ENCODE peak calls at places on chromosomes 11 and 22, in eight cellular contexts. A, E, Q, O, R, W, L and X are unnamed samples. For H3K9me3, the result is how much of the 10 kb centered on the place peaks cover.

GRCh38 chr11:27373392-27373791 is 10.4 kb upstream of the CCDC34 start:
- DNase-seq in R (no peak), L (no peak), E (no peak), Q (no peak), A (no peak), W (no peak), O (no peak), X (no peak)

GRCh38 chr11:6319879-6320410 is 356 bp downstream of the CAVIN3 start:
- DNase-seq in W (peak), Q (peak), R (no peak), O (peak), A (peak), E (peak), L (peak), X (no peak)

GRCh38 chr22:29799217-29799680 is 32.1 kb downstream of the UQCR10 start:
- DNase-seq in R (no peak), W (no peak), A (peak), L (peak), E (peak), O (peak), Q (peak), X (no peak)

GRCh38 chr11:93089474-93090102 is 108.2 kb downstream of the SLC36A4 start:
- DNase-seq in R (no peak), O (no peak), W (peak), L (no peak), A (no peak), E (no peak), Q (no peak), X (no peak)

GRCh38 chr22:17559188-17559587 is 4.1 kb upstream of the SLC25A18 start:
- DNase-seq in W (no peak), E (no peak), O (no peak), R (no peak), L (no peak), Q (no peak), A (no peak), X (no peak)

GRCh38 chr11:7555067-7555699 is 41.4 kb downstream of the PPFIBP2 start:
- DNase-seq in W (peak), A (no peak), L (no peak), O (peak), E (peak), Q (peak), R (no peak), X (no peak)

GRCh38 chr11:316031-316701 is 2.3 kb downstream of the IFITM1 start:
- DNase-seq in O (peak), W (no peak), L (peak), E (no peak), Q (no peak), R (peak), A (peak), X (no peak)

GRCh38 chr11:433641-434040 is 8.2 kb downstream of the ANO9 start:
- DNase-seq in R (no peak), A (no peak), L (peak), E (no peak), O (no peak), W (no peak), Q (no peak), X (no peak)

GRCh38 chr11:73804712-73805111 is 17.0 kb downstream of the MRPL48 start:
- DNase-seq in W (no peak), L (no peak), A (no peak), O (no peak), E (no peak), Q (no peak), R (no peak), X (no peak)

GRCh38 chr22:44335066-44335839 is 22.5 kb upstream of the SHISAL1 start:
- DNase-seq in L (no peak), O (no peak), W (no peak), A (no peak), E (no peak), Q (no peak), R (no peak), X (no peak)
- H3K27ac ChIP-seq in L (no peak), O (no peak), W (no peak), A (no peak), E (no peak), Q (no peak), R (no peak), X (no peak)

GRCh38 chr22:19997561-19998231 is 18.9 kb downstream of the ARVCF start:
- DNase-seq in E (peak), O (no peak), Q (no peak), R (no peak), W (no peak), L (peak), A (peak), X (no peak)
- H3K9me3 ChIP-seq in E (under half), O (under half), Q (under half), R (under half), W (under half), L (under half), A (under half), X (under half)

DNA sequence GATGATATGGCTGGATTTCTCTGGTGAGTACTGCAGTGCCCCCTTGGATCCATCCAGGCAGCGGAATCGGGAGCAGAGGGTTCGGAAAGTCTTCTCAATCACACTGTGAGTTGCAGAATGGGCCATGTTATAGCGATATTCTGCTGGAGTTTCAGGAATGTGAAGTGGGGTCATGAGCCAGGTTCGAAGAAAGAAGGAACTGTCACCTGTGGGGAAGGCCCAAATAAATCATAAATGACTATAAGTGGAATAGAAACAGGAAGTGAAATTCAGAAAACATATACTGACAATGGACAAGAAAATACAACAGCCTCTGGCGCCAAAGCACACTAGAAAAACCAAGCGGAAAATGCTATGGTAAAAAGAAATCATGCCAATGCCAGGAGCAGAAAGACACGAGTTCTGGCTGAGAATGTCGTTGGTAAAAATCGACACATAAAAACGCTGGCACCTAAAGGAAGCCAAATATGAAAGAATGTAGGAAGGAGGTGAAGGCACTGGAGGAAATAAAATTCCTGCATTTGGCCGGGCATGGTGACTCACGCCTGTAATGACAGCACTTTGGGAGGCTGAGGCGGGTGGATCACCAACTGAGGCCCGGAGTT is 10.0 kb upstream of the AMBRA1 start:
- DNase-seq in L (no peak), R (no peak), E (no peak), A (no peak), W (no peak), O (no peak), Q (no peak), X (no peak)
- H3K4me3 ChIP-seq in L (no peak), R (no peak), E (no peak), A (no peak), W (no peak), O (no peak), Q (no peak), X (no peak)

GRCh38 chr11:121143921-121144320 is 42.9 kb downstream of the TECTA start:
- DNase-seq in E (no peak), W (no peak), O (no peak), A (no peak), Q (no peak), R (no peak), L (no peak), X (no peak)

GRCh38 chr11:121141051-121141450 is 40.0 kb downstream of the TECTA start:
- DNase-seq in W (no peak), O (no peak), R (no peak), L (no peak), E (no peak), Q (no peak), A (no peak), X (no peak)

GRCh38 chr11:121140369-121140768 is 39.3 kb downstream of the TECTA start:
- DNase-seq in Q (no peak), W (no peak), O (no peak), E (no peak), A (no peak), L (no peak), R (no peak), X (no peak)

GRCh38 chr11:121145826-121146225 is 44.8 kb downstream of the TECTA start:
- DNase-seq in R (no peak), O (no peak), A (no peak), L (no peak), W (peak), E (no peak), Q (no peak), X (no peak)
- H3K27ac ChIP-seq in R (no peak), O (no peak), A (no peak), L (no peak), W (no peak), E (no peak), Q (no peak), X (no peak)